ENCODE peak calls at places on chromosomes 13 and 19, in four cellular contexts. One of them, this sample, is unnamed. For H3K9me2, the result is how much of the 10 kb centered on the place peaks cover.

GRCh38 chr13:32001392-32001768 is 30.2 kb upstream of the FRY start:
- DNase-seq in GM23338: peak
- DNase-seq in GM23248: peak
- DNase-seq in HCT116: peak
- DNase-seq in this sample: no peak

GRCh38 chr19:12034196-12034595 is 1.3 kb downstream of the ZNF433 start:
- DNase-seq in HCT116: no peak
- DNase-seq in GM23248: peak
- DNase-seq in GM23338: no peak
- DNase-seq in this sample: no peak

GRCh38 chr19:42154471-42155323 is 22.5 kb upstream of the POU2F2 start:
- DNase-seq in GM23338: no peak
- DNase-seq in GM23248: no peak
- DNase-seq in HCT116: no peak
- DNase-seq in this sample: no peak

GRCh38 chr13:22735381-22735995 is 445.3 kb upstream of the SGCG start:
- DNase-seq in GM23248: no peak
- DNase-seq in GM23338: peak
- DNase-seq in HCT116: no peak
- DNase-seq in this sample: no peak

GRCh38 chr19:927044-927706 is 1.3 kb downstream of the ARID3A start:
- DNase-seq in HCT116: no peak
- DNase-seq in GM23338: peak
- DNase-seq in GM23248: peak
- DNase-seq in this sample: no peak

GRCh38 chr13:73542446-73542845 is 483.6 kb downstream of the KLF5 start:
- DNase-seq in GM23338: no peak
- DNase-seq in GM23248: no peak
- DNase-seq in HCT116: no peak
- DNase-seq in this sample: peak

GRCh38 chr13:77417897-77418296 is 91.0 kb upstream of the MYCBP2 start:
- DNase-seq in GM23248: no peak
- DNase-seq in HCT116: no peak
- DNase-seq in GM23338: no peak
- DNase-seq in this sample: no peak

GRCh38 chr13:110301606-110302131 is 5.3 kb downstream of the COL4A1 start:
- DNase-seq in HCT116: no peak
- DNase-seq in GM23338: peak
- DNase-seq in GM23248: peak
- DNase-seq in this sample: no peak

GRCh38 chr19:47176627-47177090 is 46.0 kb downstream of the SAE1 start:
- DNase-seq in HCT116: no peak
- DNase-seq in GM23338: no peak
- DNase-seq in GM23248: peak
- DNase-seq in this sample: no peak

GRCh38 chr13:109182777-109183465 is 553.5 kb downstream of the MYO16 start:
- DNase-seq in GM23338: peak
- DNase-seq in GM23248: peak
- DNase-seq in HCT116: no peak
- DNase-seq in this sample: no peak

GRCh38 chr19:39645800-39646411 is 9.8 kb upstream of the LGALS16 start:
- DNase-seq in HCT116: no peak
- DNase-seq in GM23338: peak
- DNase-seq in GM23248: peak
- DNase-seq in this sample: peak

GRCh38 chr19:16587031-16588023 is 15.1 kb upstream of the SLC35E1 start:
- DNase-seq in GM23248: peak
- DNase-seq in GM23338: peak
- DNase-seq in HCT116: no peak
- DNase-seq in this sample: no peak

GRCh38 chr13:99876651-99877050 is 94.9 kb downstream of the ZIC5 start:
- DNase-seq in GM23248: no peak
- DNase-seq in HCT116: no peak
- DNase-seq in GM23338: no peak
- DNase-seq in this sample: no peak

GRCh38 chr13:73000027-73000674 is 58.7 kb upstream of the KLF5 start:
- DNase-seq in GM23248: peak
- DNase-seq in GM23338: no peak
- DNase-seq in HCT116: peak
- DNase-seq in this sample: peak

GRCh38 chr19:6138066-6138465 is 2.6 kb downstream of the ACSBG2 start:
- DNase-seq in HCT116: no peak
- DNase-seq in GM23248: peak
- DNase-seq in GM23338: no peak
- DNase-seq in this sample: no peak

GRCh38 chr13:33080962-33081655 is 64.9 kb downstream of the KL start:
- DNase-seq in GM23248: peak
- DNase-seq in GM23338: no peak
- DNase-seq in HCT116: no peak
- DNase-seq in this sample: no peak

GRCh38 chr19:501646-502045 is 5.4 kb downstream of the MADCAM1 start:
- DNase-seq in HCT116: no peak
- DNase-seq in GM23248: no peak
- DNase-seq in GM23338: no peak
- DNase-seq in this sample: no peak

GRCh38 chr19:38216785-38217746 is 7.0 kb downstream of the DPF1 start:
- DNase-seq in GM23338: peak
- DNase-seq in HCT116: no peak
- DNase-seq in GM23248: no peak
- DNase-seq in this sample: no peak

GRCh38 chr13:113354831-113355610 is 8.9 kb downstream of the GRTP1 start:
- DNase-seq in GM23248: no peak
- DNase-seq in GM23338: no peak
- DNase-seq in HCT116: no peak
- DNase-seq in this sample: no peak

GRCh38 chr13:42894765-42895181 is 97.3 kb downstream of the EPSTI1 start:
- DNase-seq in HCT116: no peak
- DNase-seq in GM23248: peak
- DNase-seq in GM23338: no peak
- DNase-seq in this sample: peak

GRCh38 chr13:113882266-113882627 is 18.4 kb upstream of the GAS6 start:
- DNase-seq in HCT116: no peak
- DNase-seq in GM23338: no peak
- DNase-seq in GM23248: no peak
- DNase-seq in this sample: no peak

GRCh38 chr13:51542358-51542972 is 41.8 kb upstream of the WDFY2 start:
- DNase-seq in HCT116: no peak
- DNase-seq in GM23338: peak
- DNase-seq in GM23248: peak
- DNase-seq in this sample: no peak

GRCh38 chr13:33204130-33204927 is 81.2 kb downstream of the STARD13 start:
- DNase-seq in GM23248: peak
- DNase-seq in HCT116: no peak
- DNase-seq in GM23338: no peak
- DNase-seq in this sample: no peak

GRCh38 chr13:99421758-99422555 is 79.3 kb upstream of the TM9SF2 start:
- DNase-seq in GM23338: no peak
- DNase-seq in HCT116: no peak
- DNase-seq in GM23248: no peak
- DNase-seq in this sample: no peak

GRCh38 chr19:58009666-58010301 is 7.2 kb upstream of the ZNF606 start:
- DNase-seq in HCT116: no peak
- DNase-seq in GM23338: peak
- DNase-seq in GM23248: peak
- DNase-seq in this sample: no peak

GRCh38 chr13:40518481-40518882 is 148.0 kb downstream of the FOXO1 start:
- DNase-seq in GM23248: no peak
- DNase-seq in GM23338: no peak
- DNase-seq in HCT116: no peak
- DNase-seq in this sample: peak

GRCh38 chr13:98199480-98199879 is 22.4 kb upstream of the RNF113B start:
- DNase-seq in GM23248: no peak
- DNase-seq in HCT116: no peak
- DNase-seq in GM23338: peak
- DNase-seq in this sample: no peak

GRCh38 chr13:45206340-45206739 is 5.5 kb upstream of the KCTD4 start:
- DNase-seq in HCT116: peak
- DNase-seq in GM23248: peak
- DNase-seq in GM23338: no peak
- DNase-seq in this sample: no peak

GRCh38 chr19:29540128-29540527 is 14.3 kb downstream of the VSTM2B start:
- DNase-seq in GM23338: no peak
- DNase-seq in HCT116: no peak
- DNase-seq in GM23248: no peak
- DNase-seq in this sample: no peak

GRCh38 chr13:96090240-96091101 is 564 bp downstream of the HS6ST3 start:
- DNase-seq in GM23338: peak
- DNase-seq in HCT116: no peak
- DNase-seq in GM23248: peak
- DNase-seq in this sample: no peak

GRCh38 chr13:30607908-30608307 is 9.8 kb upstream of the USPL1 start:
- DNase-seq in GM23248: no peak
- DNase-seq in HCT116: no peak
- DNase-seq in GM23338: no peak
- DNase-seq in this sample: no peak

GRCh38 chr13:27264648-27265047 is 6.0 kb upstream of the RASL11A start:
- DNase-seq in GM23338: no peak
- DNase-seq in GM23248: peak
- DNase-seq in HCT116: no peak
- DNase-seq in this sample: no peak

GRCh38 chr13:27261376-27261775 is 9.3 kb upstream of the RASL11A start:
- DNase-seq in HCT116: no peak
- DNase-seq in GM23248: no peak
- DNase-seq in GM23338: no peak
- DNase-seq in this sample: peak

GRCh38 chr13:27262546-27262945 is 8.1 kb upstream of the RASL11A start:
- DNase-seq in GM23338: no peak
- DNase-seq in GM23248: no peak
- DNase-seq in HCT116: no peak
- DNase-seq in this sample: no peak

GRCh38 chr13:27264181-27264580 is 6.4 kb upstream of the RASL11A start:
- DNase-seq in GM23248: peak
- DNase-seq in GM23338: no peak
- DNase-seq in HCT116: no peak
- DNase-seq in this sample: no peak

DNA sequence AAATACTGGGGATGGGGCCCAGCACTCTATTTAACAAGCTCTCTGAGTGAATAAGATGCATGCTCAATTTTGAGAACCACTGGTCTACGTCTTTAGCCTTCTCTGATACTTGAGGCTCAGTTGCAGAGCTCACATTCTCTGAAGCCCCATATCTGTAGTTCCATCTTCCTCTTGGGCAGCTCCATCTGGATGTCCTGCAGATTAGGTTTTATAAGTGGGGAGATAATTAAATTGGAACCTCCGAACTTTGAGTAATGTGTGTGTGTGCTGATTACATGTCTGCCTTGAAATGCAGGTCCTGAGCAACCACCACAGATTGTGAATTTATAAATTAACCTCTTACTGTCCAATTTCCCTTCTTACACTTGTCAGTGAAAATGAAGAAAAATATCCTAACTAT is 7.2 kb upstream of the RASL11A start:
- DNase-seq in HCT116: no peak
- DNase-seq in GM23248: peak
- DNase-seq in GM23338: no peak
- DNase-seq in this sample: no peak
- H3K9me2 ChIP-seq in HCT116: under half
- H3K9me2 ChIP-seq in GM23248: under half
- H3K9me2 ChIP-seq in GM23338: under half
- H3K9me2 ChIP-seq in this sample: under half

DNA sequence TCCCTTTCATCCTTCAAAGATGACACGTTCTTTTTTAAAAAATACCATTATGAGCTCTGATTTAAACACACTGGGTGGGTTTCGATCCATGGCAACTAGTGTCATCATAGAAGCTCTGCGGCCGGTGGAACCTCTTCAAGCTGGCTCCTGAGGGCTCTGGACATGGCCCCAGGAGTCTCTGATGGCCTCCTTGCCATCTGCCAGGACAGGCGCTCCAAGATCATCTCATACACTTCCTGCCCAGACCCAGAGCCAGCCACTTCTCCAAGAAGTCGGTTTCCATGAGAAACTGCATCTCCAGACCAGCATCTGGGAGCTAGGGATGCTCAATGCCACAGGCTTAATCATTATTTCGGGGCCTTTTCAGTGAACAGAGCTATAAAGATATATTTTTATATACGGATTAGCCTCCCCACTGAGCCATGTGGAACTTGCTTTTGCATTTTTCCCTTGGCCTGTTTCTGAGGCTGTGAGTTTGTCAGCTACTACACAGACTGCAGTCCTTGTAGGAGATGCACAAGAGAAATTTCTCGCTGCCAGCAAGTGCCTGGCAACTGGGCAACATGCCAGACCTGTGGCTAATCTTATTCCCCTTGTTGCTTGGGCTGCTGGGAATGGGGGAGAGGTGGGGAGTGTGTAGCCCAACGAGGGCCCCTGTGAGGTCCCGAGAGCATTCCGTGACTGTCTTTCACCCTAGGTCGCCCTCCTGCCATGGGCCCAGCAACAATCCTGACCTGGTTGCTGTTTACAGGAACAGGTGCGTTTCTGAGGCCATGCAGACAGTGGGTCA is 15.9 kb downstream of the SUGP1 start:
- DNase-seq in HCT116: no peak
- DNase-seq in GM23248: no peak
- DNase-seq in GM23338: no peak
- DNase-seq in this sample: no peak
- H3K9me2 ChIP-seq in HCT116: under half
- H3K9me2 ChIP-seq in GM23248: under half
- H3K9me2 ChIP-seq in GM23338: under half
- H3K9me2 ChIP-seq in this sample: under half

GRCh38 chr19:19538767-19539166 is 702 bp downstream of the CILP2 start:
- DNase-seq in GM23338: peak
- DNase-seq in GM23248: peak
- DNase-seq in HCT116: no peak
- DNase-seq in this sample: peak

GRCh38 chr19:19535311-19536191 is 2.5 kb upstream of the CILP2 start:
- DNase-seq in HCT116: no peak
- DNase-seq in GM23248: no peak
- DNase-seq in GM23338: no peak
- DNase-seq in this sample: no peak

GRCh38 chr19:19539738-19540703 is 2.0 kb downstream of the CILP2 start:
- DNase-seq in HCT116: peak
- DNase-seq in GM23248: peak
- DNase-seq in GM23338: peak
- DNase-seq in this sample: peak

GRCh38 chr19:19537321-19538048 is 580 bp upstream of the CILP2 start:
- DNase-seq in GM23248: peak
- DNase-seq in HCT116: no peak
- DNase-seq in GM23338: peak
- DNase-seq in this sample: no peak

GRCh38 chr19:19538077-19538764 is at the start of gene CILP2:
- DNase-seq in HCT116: no peak
- DNase-seq in GM23338: peak
- DNase-seq in GM23248: peak
- DNase-seq in this sample: peak
- H3K9me2 ChIP-seq in HCT116: under half
- H3K9me2 ChIP-seq in GM23338: under half
- H3K9me2 ChIP-seq in GM23248: under half
- H3K9me2 ChIP-seq in this sample: under half

DNA sequence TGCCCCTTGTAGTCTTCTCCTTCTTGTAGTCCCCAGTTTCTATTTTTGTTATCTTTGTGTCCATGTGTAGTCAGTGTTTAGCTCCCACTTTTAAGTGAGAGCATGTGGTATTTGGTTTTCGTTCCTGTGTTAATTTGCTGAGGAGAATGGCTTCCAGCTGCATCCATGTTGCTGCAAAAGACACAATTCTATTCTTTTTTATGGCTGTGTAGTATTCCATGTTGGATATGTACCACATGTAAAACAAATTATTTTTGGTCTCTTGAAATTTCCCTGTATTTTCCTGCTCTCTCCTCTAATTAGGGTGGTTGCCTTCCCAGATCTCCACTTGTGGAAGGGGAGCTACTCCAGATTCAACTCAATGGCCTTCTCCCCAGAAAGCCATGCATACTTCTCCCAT is 813.8 kb downstream of the UQCRFS1 start:
- DNase-seq in GM23338: no peak
- DNase-seq in HCT116: no peak
- DNase-seq in GM23248: no peak
- DNase-seq in this sample: no peak
- H3K9me2 ChIP-seq in GM23338: under half
- H3K9me2 ChIP-seq in HCT116: under half
- H3K9me2 ChIP-seq in GM23248: under half
- H3K9me2 ChIP-seq in this sample: under half

This sample was measured in PC-9.